ENCODE peak calls at places on chromosomes 3 and 15, in five cellular contexts. V is GM23338, W is WTC11, Q is tibial nerve, U is transverse colon. M is an unnamed sample.

GRCh38 chr3:127369356-127369935 is 81.6 kb upstream of the PRR20G start:
- DNase-seq in W (no peak), V (no peak), U (no peak), Q (no peak), M (no peak)

GRCh38 chr15:100730129-100730528 is 127.7 kb downstream of the ASB7 start:
- DNase-seq in U (no peak), W (no peak), V (no peak), Q (no peak), M (no peak)

GRCh38 chr15:29451201-29451781 is 181.7 kb upstream of the NSMCE3 start:
- DNase-seq in Q (no peak), U (no peak), V (peak; percentile 78), W (peak; percentile 58), M (peak; percentile 30)

GRCh38 chr15:36911322-36911944 is 188.9 kb downstream of the MEIS2 start:
- DNase-seq in W (no peak), V (peak; percentile 18), U (no peak), Q (no peak), M (no peak)

GRCh38 chr3:105422645-105423044 is 55.9 kb downstream of the ALCAM start:
- DNase-seq in Q (no peak), W (no peak), U (no peak), V (no peak), M (no peak)

GRCh38 chr3:182697345-182697919 is 95.9 kb upstream of the ATP11B start:
- DNase-seq in V (no peak), Q (no peak), U (no peak), W (no peak), M (no peak)

GRCh38 chr3:150365132-150365604 is 42.9 kb upstream of the TSC22D2 start:
- DNase-seq in W (no peak), U (no peak), V (no peak), Q (no peak), M (no peak)

GRCh38 chr15:29792426-29793159 is 29.7 kb downstream of the TJP1 start:
- DNase-seq in Q (no peak), W (no peak), V (no peak), U (no peak), M (no peak)

GRCh38 chr15:75517233-75517632 is 61.9 kb downstream of the PTPN9 start:
- DNase-seq in W (no peak), Q (no peak), U (no peak), V (no peak), M (no peak)

GRCh38 chr15:75661041-75661778 is 13.5 kb downstream of the SNX33 start:
- DNase-seq in Q (peak; percentile 79), V (peak; percentile 59), U (peak; percentile 83), W (peak; percentile 57), M (peak; percentile 40)

GRCh38 chr15:49697121-49697520 is 76.3 kb downstream of the DTWD1 start:
- DNase-seq in U (no peak), Q (no peak), W (no peak), V (no peak), M (no peak)

GRCh38 chr3:127784283-127784682 is 38.0 kb downstream of the MGLL start:
- DNase-seq in W (no peak), U (no peak), Q (no peak), V (no peak), M (no peak)

GRCh38 chr3:130425484-130425883 is 80.0 kb downstream of the COL6A5 start:
- DNase-seq in Q (no peak), W (no peak), V (no peak), U (no peak), M (no peak)

GRCh38 chr3:5310509-5310908 is 123.0 kb downstream of the EDEM1 start:
- DNase-seq in U (no peak), Q (no peak), W (no peak), V (no peak), M (no peak)

GRCh38 chr3:81242871-81243270 is 518.6 kb downstream of the GBE1 start:
- DNase-seq in W (no peak), U (no peak), V (no peak), Q (no peak), M (no peak)

GRCh38 chr3:99315896-99316295 is 322.5 kb upstream of the COL8A1 start:
- DNase-seq in Q (no peak), V (no peak), W (no peak), U (no peak), M (no peak)

GRCh38 chr3:194064380-194065118 is 71.4 kb upstream of the HES1 start:
- DNase-seq in W (no peak), Q (no peak), U (no peak), V (no peak), M (no peak)

GRCh38 chr3:160395297-160395696 is 3.7 kb downstream of the IFT80 start:
- DNase-seq in U (no peak), W (no peak), Q (no peak), V (no peak), M (no peak)

GRCh38 chr3:2853627-2854026 is 256.5 kb downstream of the IL5RA start:
- DNase-seq in Q (no peak), W (no peak), U (no peak), V (no peak), M (no peak)

GRCh38 chr15:86336051-86336788 is 256.5 kb downstream of the AGBL1 start:
- DNase-seq in V (no peak), Q (no peak), U (no peak), W (no peak), M (no peak)

GRCh38 chr3:55910543-55910942 is 423.4 kb upstream of the WNT5A start:
- DNase-seq in U (no peak), V (no peak), W (no peak), Q (no peak), M (no peak)

GRCh38 chr3:45387171-45387570 is 1.2 kb upstream of the LARS2 start:
- DNase-seq in V (no peak), U (no peak), Q (no peak), W (no peak), M (no peak)

GRCh38 chr15:63633312-63633711 is 36.1 kb downstream of the FBXL22 start:
- DNase-seq in W (no peak), V (no peak), Q (no peak), U (no peak), M (no peak)

DNA sequence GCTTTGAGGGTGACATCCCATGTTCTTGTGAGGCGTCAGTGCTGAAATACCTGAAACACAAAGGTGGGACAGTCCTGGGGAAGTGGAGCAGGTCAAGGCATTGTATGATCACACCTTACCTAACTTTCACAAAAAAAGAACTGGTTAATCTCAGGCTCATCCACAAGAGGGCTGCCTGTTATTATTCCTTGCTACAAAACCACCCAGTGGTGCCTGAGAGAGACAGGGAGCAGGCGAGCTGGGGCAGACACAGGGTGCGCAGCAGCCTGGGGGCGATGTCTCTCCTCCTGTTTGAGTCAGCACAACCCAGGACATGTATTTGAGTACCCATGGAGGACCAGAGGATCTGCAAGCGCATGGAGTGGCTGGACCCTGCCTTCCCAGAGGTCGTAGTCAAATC is 316.8 kb upstream of the ATP10A start:
- DNase-seq in W (peak; percentile 76), U (no peak), Q (no peak), V (peak; percentile 92), M (peak; percentile 11)
- TF ChIP-seq CTCF in W (no peak), U (no peak), Q (no peak), V (peak; percentile 96), M (peak; percentile 25)

GRCh38 chr3:176005564-176005963 is 1146.4 kb downstream of the NAALADL2 start:
- DNase-seq in U (no peak), V (no peak), Q (no peak), W (no peak), M (no peak)
- TF ChIP-seq CTCF in U (no peak), V (no peak), Q (no peak), W (no peak), M (no peak)

DNA sequence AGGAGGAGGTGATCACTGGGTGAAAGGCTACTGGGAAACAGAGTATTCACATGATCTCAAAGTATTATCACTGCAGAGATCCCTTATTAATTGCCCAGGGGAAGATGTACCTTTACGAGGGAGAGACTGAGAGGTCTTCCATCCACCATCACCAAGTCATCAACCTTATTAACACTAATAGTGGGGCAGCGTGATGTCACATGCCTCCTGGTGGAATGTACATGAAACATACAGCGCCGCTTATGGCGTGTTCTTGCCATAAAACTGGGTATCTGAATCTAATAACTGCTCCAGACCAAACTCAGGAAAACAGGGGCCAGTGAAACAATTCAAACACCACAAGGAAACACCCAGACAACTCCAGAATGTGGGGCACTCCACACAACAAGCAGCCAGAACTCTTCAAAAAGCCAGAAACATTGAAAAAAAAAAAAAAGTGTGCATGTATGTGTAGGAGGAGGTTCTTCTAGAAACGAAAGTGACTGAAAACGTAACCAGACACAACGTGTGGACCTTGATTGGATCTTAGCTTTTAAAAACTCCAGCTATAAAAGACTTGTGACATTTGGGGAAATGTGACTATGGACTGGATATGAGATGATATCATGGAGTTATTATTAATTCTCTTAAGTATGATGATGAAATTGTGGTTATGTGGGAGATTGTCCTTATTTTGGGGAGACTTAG is 4.6 kb downstream of the STIMATE start:
- DNase-seq in Q (no peak), W (no peak), U (no peak), V (no peak), M (no peak)
- TF ChIP-seq CTCF in Q (peak; percentile 8), W (no peak), U (no peak), V (no peak), M (no peak)

GRCh38 chr15:95922431-95922830 is 408.1 kb upstream of the NR2F2 start:
- DNase-seq in W (no peak), V (no peak), Q (no peak), U (no peak), M (no peak)
- TF ChIP-seq CTCF in W (no peak), V (peak; percentile 28), Q (no peak), U (no peak), M (no peak)

DNA sequence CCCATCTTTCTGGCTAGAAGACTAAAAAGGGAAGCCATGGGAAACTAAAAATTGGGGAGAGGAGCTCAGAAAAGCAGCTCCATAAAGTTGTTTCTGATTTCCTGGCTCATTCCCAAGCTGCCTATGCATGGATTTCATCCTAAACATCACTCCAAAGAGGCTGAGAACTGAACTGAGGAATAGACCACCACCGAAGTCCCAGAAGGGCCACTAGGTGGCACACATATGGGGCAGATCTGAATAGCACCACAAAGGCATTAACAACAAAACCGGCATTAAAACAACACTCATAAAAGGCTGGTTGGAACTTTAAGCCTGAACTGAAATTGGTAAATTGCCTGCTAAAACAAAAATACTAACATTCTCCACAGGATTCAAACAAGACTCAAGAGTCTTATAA is 106.3 kb downstream of the PLD1 start:
- DNase-seq in W (peak; percentile 45), U (peak; percentile 30), V (peak; percentile 74), Q (no peak), M (no peak)
- TF ChIP-seq CTCF in W (peak; percentile 60), U (peak; percentile 42), V (peak; percentile 83), Q (peak; percentile 16), M (no peak)

GRCh38 chr3:113746069-113746954 is at the start of gene NAA50:
- DNase-seq in W (peak; percentile 93), Q (peak; percentile 87), V (peak; percentile 98), U (peak; percentile 94), M (peak; percentile 94)
- TF ChIP-seq CTCF in W (no peak), Q (peak; percentile 13), V (no peak), U (no peak), M (no peak)

DNA sequence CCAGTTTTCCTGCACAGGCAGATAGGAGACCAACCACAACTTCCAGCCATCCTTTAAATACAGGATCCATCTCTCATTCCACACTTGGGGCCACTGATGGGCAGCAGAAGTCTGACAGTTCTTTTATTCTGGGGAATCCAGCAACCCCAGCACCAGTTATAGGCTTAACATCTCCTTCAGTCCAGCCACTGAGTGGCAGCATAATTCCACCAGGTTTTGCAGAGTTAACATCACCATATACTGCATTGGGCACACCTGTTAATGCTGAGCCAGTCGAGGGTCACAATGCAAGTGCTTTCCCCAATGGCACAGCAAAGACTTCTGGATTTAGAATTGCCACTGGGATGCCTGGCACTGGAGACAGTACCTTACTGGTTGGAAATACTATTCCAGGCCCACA is 2.9 kb downstream of the NPAP1 start:
- DNase-seq in Q (no peak), V (peak; percentile 33), U (no peak), W (no peak), M (no peak)
- TF ChIP-seq CTCF in Q (no peak), V (peak; percentile 63), U (no peak), W (no peak), M (no peak)

GRCh38 chr3:140910860-140911259 is 30.8 kb upstream of the SLC25A36 start:
- DNase-seq in W (no peak), Q (no peak), V (peak; percentile 93), U (no peak), M (no peak)
- TF ChIP-seq CTCF in W (no peak), Q (no peak), V (peak; percentile 43), U (no peak), M (no peak)

M was measured in nephron progenitor cell.